ENCODE peak calls at places on chromosome 7, in four cellular contexts. One of them, this sample, is unnamed.
A peak's percentile ranks its signal among the peaks of the same experiment; 100 is the strongest.

GRCh38 chr7:73742753-73743641 is 4.4 kb upstream of the ABHD11 start:
- DNase-seq in mammary epithelial cell: no peak
- DNase-seq in stomach: peak; percentile 96
- DNase-seq in fibroblast of lung: no peak
- DNase-seq in this sample: peak; percentile 55

GRCh38 chr7:114426824-114427223 is 12.2 kb downstream of the FOXP2 start:
- DNase-seq in fibroblast of lung: peak; percentile 58
- DNase-seq in mammary epithelial cell: no peak
- DNase-seq in stomach: no peak
- DNase-seq in this sample: peak; percentile 57

GRCh38 chr7:156611393-156612010 is 29.1 kb upstream of the RNF32 start:
- DNase-seq in stomach: no peak
- DNase-seq in mammary epithelial cell: no peak
- DNase-seq in fibroblast of lung: no peak
- DNase-seq in this sample: no peak

GRCh38 chr7:95376632-95377380 is 19.4 kb downstream of the PON3 start:
- DNase-seq in fibroblast of lung: no peak
- DNase-seq in stomach: no peak
- DNase-seq in mammary epithelial cell: no peak
- DNase-seq in this sample: no peak

GRCh38 chr7:90692396-90692795 is 96.3 kb downstream of the CDK14 start:
- DNase-seq in mammary epithelial cell: no peak
- DNase-seq in fibroblast of lung: no peak
- DNase-seq in stomach: no peak
- DNase-seq in this sample: peak; percentile 84

GRCh38 chr7:137742051-137742450 is 104.7 kb downstream of the DGKI start:
- DNase-seq in fibroblast of lung: no peak
- DNase-seq in stomach: no peak
- DNase-seq in mammary epithelial cell: no peak
- DNase-seq in this sample: no peak

GRCh38 chr7:22219036-22219435 is 137.9 kb downstream of the RAPGEF5 start:
- DNase-seq in mammary epithelial cell: no peak
- DNase-seq in fibroblast of lung: no peak
- DNase-seq in stomach: no peak
- DNase-seq in this sample: no peak

GRCh38 chr7:10300557-10300956 is 673.1 kb upstream of the PHF14 start:
- DNase-seq in stomach: peak; percentile 31
- DNase-seq in mammary epithelial cell: no peak
- DNase-seq in fibroblast of lung: peak; percentile 1
- DNase-seq in this sample: peak; percentile 36

GRCh38 chr7:21967500-21968099 is 21.9 kb upstream of the CDCA7L start:
- DNase-seq in stomach: no peak
- DNase-seq in mammary epithelial cell: no peak
- DNase-seq in fibroblast of lung: no peak
- DNase-seq in this sample: peak; percentile 56

GRCh38 chr7:7911339-7911738 is 57.3 kb upstream of the GLCCI1 start:
- DNase-seq in mammary epithelial cell: peak; percentile 90
- DNase-seq in stomach: no peak
- DNase-seq in fibroblast of lung: peak; percentile 64
- DNase-seq in this sample: peak; percentile 80

GRCh38 chr7:116315803-116316202 is 105.5 kb downstream of the TES start:
- DNase-seq in mammary epithelial cell: no peak
- DNase-seq in fibroblast of lung: no peak
- DNase-seq in stomach: no peak
- DNase-seq in this sample: no peak

GRCh38 chr7:44983742-44984477 is 5.1 kb upstream of the MYO1G start:
- DNase-seq in mammary epithelial cell: no peak
- DNase-seq in stomach: no peak
- DNase-seq in fibroblast of lung: no peak
- DNase-seq in this sample: no peak

GRCh38 chr7:460374-461117 is 59.1 kb downstream of the PDGFA start:
- DNase-seq in fibroblast of lung: no peak
- DNase-seq in mammary epithelial cell: no peak
- DNase-seq in stomach: no peak
- DNase-seq in this sample: peak; percentile 50

GRCh38 chr7:107373354-107373753 is 96.5 kb upstream of the GPR22 start:
- DNase-seq in fibroblast of lung: no peak
- DNase-seq in mammary epithelial cell: no peak
- DNase-seq in stomach: no peak
- DNase-seq in this sample: no peak

GRCh38 chr7:46533946-46534345 is 612.9 kb upstream of the IGFBP3 start:
- DNase-seq in stomach: no peak
- DNase-seq in mammary epithelial cell: no peak
- DNase-seq in fibroblast of lung: no peak
- DNase-seq in this sample: no peak

GRCh38 chr7:25031432-25031831 is 51.5 kb upstream of the OSBPL3 start:
- DNase-seq in fibroblast of lung: no peak
- DNase-seq in stomach: no peak
- DNase-seq in mammary epithelial cell: peak; percentile 24
- DNase-seq in this sample: peak; percentile 72

GRCh38 chr7:43764039-43764789 is 5.7 kb downstream of the BLVRA start:
- DNase-seq in stomach: peak; percentile 56
- DNase-seq in fibroblast of lung: no peak
- DNase-seq in mammary epithelial cell: peak; percentile 67
- DNase-seq in this sample: no peak

GRCh38 chr7:143492043-143492471 is 14.4 kb downstream of the TAS2R41 start:
- DNase-seq in fibroblast of lung: peak; percentile 60
- DNase-seq in mammary epithelial cell: peak; percentile 66
- DNase-seq in stomach: no peak
- DNase-seq in this sample: no peak

GRCh38 chr7:36360244-36360643 is 29.4 kb upstream of the ANLN start:
- DNase-seq in stomach: no peak
- DNase-seq in fibroblast of lung: no peak
- DNase-seq in mammary epithelial cell: no peak
- DNase-seq in this sample: no peak

GRCh38 chr7:50206521-50207250 is 97.8 kb upstream of the IKZF1 start:
- DNase-seq in mammary epithelial cell: no peak
- DNase-seq in stomach: no peak
- DNase-seq in fibroblast of lung: no peak
- DNase-seq in this sample: no peak

GRCh38 chr7:42445691-42446090 is 208.7 kb upstream of the GLI3 start:
- DNase-seq in fibroblast of lung: peak; percentile 39
- DNase-seq in mammary epithelial cell: no peak
- DNase-seq in stomach: no peak
- DNase-seq in this sample: no peak

GRCh38 chr7:139035588-139036353 is at the start of gene ZC3HAV1L:
- DNase-seq in fibroblast of lung: peak; percentile 70
- DNase-seq in mammary epithelial cell: peak; percentile 59
- DNase-seq in stomach: peak; percentile 60
- DNase-seq in this sample: peak; percentile 85

GRCh38 chr7:78563186-78563585 is 764.6 kb downstream of the PHTF2 start:
- DNase-seq in mammary epithelial cell: no peak
- DNase-seq in stomach: no peak
- DNase-seq in fibroblast of lung: no peak
- DNase-seq in this sample: no peak

GRCh38 chr7:6248581-6248980 is 23.8 kb downstream of the CYTH3 start:
- DNase-seq in fibroblast of lung: peak; percentile 78
- DNase-seq in mammary epithelial cell: peak; percentile 78
- DNase-seq in stomach: no peak
- DNase-seq in this sample: no peak

GRCh38 chr7:64294701-64295420 is 18.9 kb upstream of the ZNF736 start:
- DNase-seq in mammary epithelial cell: no peak
- DNase-seq in fibroblast of lung: no peak
- DNase-seq in stomach: no peak
- DNase-seq in this sample: no peak

GRCh38 chr7:42426163-42426562 is 189.2 kb upstream of the GLI3 start:
- DNase-seq in fibroblast of lung: peak; percentile 60
- DNase-seq in stomach: no peak
- DNase-seq in mammary epithelial cell: peak; percentile 29
- DNase-seq in this sample: no peak

DNA sequence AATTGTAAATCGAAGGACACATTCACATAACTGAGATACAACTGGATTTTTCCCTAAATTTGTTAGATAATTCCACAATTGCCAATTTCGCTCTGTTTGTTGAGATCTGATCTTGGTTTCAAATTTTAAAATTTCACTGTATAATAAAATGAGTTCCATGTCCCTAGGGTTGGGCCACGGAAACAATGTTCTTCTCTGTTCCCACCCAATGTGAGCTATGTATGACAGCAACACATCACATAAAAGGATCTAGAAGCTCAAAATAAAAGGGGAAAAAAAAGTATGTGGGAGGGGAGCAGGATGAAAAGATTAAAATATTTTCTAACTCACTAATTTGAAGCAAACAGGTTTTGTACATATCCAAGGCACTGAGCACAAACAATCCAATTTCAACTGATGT is 287.8 kb upstream of the MKLN1 start:
- DNase-seq in stomach: no peak
- DNase-seq in mammary epithelial cell: no peak
- DNase-seq in fibroblast of lung: no peak
- DNase-seq in this sample: no peak
- H3K27ac ChIP-seq in stomach: peak overlapping the region; percentile 12
- H3K27ac ChIP-seq in mammary epithelial cell: peak overlapping the region; percentile 63
- H3K27ac ChIP-seq in fibroblast of lung: peak overlapping the region; percentile 1
- H3K27ac ChIP-seq in this sample: no peak overlapping the region

DNA sequence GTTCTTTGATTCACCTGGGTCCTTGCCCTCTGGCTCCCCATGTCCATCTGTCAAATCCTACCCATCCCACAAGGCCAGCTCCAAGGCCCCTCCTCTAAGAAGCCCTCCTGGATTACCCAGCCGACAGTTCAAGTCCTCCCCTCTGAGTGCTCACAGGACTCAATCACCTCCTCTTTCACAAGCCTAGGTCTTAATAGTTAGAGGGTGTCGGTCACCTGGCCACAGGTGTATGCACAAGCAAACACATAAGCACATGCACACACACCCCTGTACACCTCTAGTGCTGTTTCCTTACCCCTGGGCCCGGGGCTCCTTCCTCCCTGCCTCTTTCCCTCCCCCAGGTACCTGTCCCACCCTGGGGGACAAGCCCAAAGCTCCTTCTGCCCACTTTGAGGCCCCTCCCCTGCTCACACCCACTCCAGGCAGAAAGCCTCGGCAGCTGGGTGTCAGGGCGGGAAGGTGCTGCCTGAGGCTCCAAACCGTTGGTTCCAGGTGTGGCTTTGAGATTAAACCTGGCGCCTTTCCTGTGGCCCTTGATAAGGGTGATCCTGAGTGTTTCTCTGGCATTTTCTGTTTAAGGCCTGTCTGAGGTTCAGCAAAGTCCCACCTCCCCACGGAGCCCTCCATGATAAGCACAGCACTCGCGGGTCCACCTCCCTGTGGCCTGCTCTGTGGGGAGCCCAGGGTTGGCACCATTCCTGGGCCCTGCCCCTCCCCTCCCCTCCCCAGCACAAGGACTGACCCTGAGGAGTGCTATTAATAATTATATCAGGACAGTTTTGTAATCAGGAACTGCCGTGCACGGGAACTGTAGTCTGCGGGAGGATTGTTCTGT is 14.7 kb upstream of the AQP1 start:
- DNase-seq in mammary epithelial cell: no peak
- DNase-seq in fibroblast of lung: no peak
- DNase-seq in stomach: peak; percentile 45
- DNase-seq in this sample: no peak
- H3K4me1 ChIP-seq in mammary epithelial cell: no peaks in the 10 kb centered on the region
- H3K4me1 ChIP-seq in fibroblast of lung: peaks cover 9% of the 10 kb centered on the region
- H3K4me1 ChIP-seq in stomach: peaks cover 18% of the 10 kb centered on the region
- H3K4me1 ChIP-seq in this sample: no peaks in the 10 kb centered on the region

GRCh38 chr7:150736864-150737263 is 354 bp upstream of the GIMAP5 start:
- DNase-seq in stomach: no peak
- DNase-seq in fibroblast of lung: no peak
- DNase-seq in mammary epithelial cell: no peak
- DNase-seq in this sample: no peak

GRCh38 chr7:150737265-150738055 is at the start of gene GIMAP5:
- DNase-seq in mammary epithelial cell: no peak
- DNase-seq in fibroblast of lung: no peak
- DNase-seq in stomach: no peak
- DNase-seq in this sample: no peak

GRCh38 chr7:150740053-150740452 is 2.8 kb downstream of the GIMAP5 start:
- DNase-seq in fibroblast of lung: no peak
- DNase-seq in mammary epithelial cell: peak; percentile 18
- DNase-seq in stomach: no peak
- DNase-seq in this sample: no peak

GRCh38 chr7:150739045-150739432 is 1.8 kb downstream of the GIMAP5 start:
- DNase-seq in fibroblast of lung: no peak
- DNase-seq in stomach: no peak
- DNase-seq in mammary epithelial cell: no peak
- DNase-seq in this sample: no peak

DNA sequence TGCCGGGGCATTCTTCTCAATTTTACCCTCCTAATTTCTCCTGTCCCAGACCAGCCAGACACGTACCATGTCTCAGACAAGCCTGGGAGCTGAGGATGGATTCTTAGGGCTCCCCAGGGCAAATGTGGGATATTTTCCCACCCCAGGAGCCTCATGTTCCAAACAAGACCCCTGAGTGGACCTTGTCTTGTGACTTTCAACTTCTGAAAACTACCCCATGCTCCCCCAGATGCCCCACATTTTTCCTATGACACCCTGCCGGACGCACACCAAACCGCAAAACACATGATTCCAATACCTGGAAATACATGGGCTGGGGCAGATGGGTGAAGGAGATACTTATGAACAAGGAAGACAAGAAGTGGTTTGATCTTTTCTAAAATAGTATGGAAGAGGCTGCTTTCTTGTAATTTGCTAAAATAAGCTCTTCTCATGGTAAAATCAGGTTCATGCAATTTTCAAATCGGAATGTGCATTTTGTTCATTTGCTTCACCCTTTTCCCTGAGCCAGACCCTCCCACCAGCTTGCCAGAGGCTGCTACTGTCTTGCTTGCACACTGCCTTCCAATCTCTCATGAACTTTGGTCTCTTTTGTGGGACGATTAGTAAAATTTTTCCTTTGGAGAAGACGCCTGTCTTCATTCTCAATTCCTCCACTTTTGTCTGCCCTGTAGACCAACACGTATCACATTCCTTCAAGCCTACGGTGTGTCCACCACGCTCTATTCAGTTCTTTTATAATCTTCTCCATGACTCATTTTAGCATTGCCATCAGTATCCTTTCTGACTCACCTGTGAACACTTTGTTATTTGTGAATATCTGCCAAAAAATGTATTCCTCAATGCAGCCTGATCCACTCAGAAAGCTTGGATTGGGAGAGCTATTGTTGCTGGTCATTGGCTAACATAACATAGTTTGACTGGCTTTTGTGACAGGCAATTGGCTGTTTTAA is 1.1 kb downstream of the GIMAP5 start:
- DNase-seq in fibroblast of lung: no peak
- DNase-seq in stomach: no peak
- DNase-seq in mammary epithelial cell: peak; percentile 90
- DNase-seq in this sample: no peak
- H3K4me3 ChIP-seq in fibroblast of lung: no peak overlapping the region
- H3K4me3 ChIP-seq in stomach: peak overlapping the region; percentile 52
- H3K4me3 ChIP-seq in mammary epithelial cell: no peak overlapping the region
- H3K4me3 ChIP-seq in this sample: no peak overlapping the region

GRCh38 chr7:32410545-32410944 is 79.6 kb downstream of the LSM5 start:
- DNase-seq in stomach: no peak
- DNase-seq in mammary epithelial cell: no peak
- DNase-seq in fibroblast of lung: no peak
- DNase-seq in this sample: no peak
- H3K27ac ChIP-seq in stomach: no peak overlapping the region
- H3K27ac ChIP-seq in mammary epithelial cell: no peak overlapping the region
- H3K27ac ChIP-seq in fibroblast of lung: no peak overlapping the region
- H3K27ac ChIP-seq in this sample: no peak overlapping the region